ENCODE peak calls at places on chromosomes 11 and 22, in five cellular contexts. I, L, Z, X and T are unnamed samples.

GRCh38 chr11:73308963-73309960 is 1.2 kb downstream of the ARHGEF17 start:
- DNase-seq in I (peak), L (peak), Z (peak), X (peak), T (peak)

GRCh38 chr22:49208768-49209252 is 618.9 kb downstream of the BRD1 start:
- DNase-seq in I (peak), L (no peak), Z (no peak), X (no peak), T (no peak)

GRCh38 chr11:5197538-5197937 is 2.9 kb downstream of the OR51V1 start:
- DNase-seq in I (no peak), L (no peak), Z (peak), X (no peak), T (peak)

GRCh38 chr11:6992457-6993431 is 27.4 kb downstream of the ZNF214 start:
- DNase-seq in I (no peak), L (no peak), Z (peak), X (no peak), T (peak)

GRCh38 chr11:9123595-9124304 is 32.4 kb upstream of the SCUBE2 start:
- DNase-seq in I (no peak), L (no peak), Z (no peak), X (no peak), T (no peak)

GRCh38 chr11:66981976-66982578 is 7.0 kb downstream of the C11orf86 start:
- DNase-seq in I (peak), L (peak), Z (peak), X (peak), T (peak)

GRCh38 chr22:26949193-26949592 is 291.8 kb downstream of the MIAT start:
- DNase-seq in I (no peak), L (no peak), Z (peak), X (no peak), T (no peak)

GRCh38 chr22:19873138-19873959 is 18.7 kb upstream of the GNB1L start:
- DNase-seq in I (no peak), L (no peak), Z (no peak), X (no peak), T (no peak)

GRCh38 chr11:77191823-77192495 is 63.9 kb downstream of the MYO7A start:
- DNase-seq in I (no peak), L (no peak), Z (peak), X (peak), T (no peak)

GRCh38 chr22:25758316-25758715 is 16.3 kb downstream of the MYO18B start:
- DNase-seq in I (no peak), L (no peak), Z (no peak), X (no peak), T (no peak)

GRCh38 chr11:67356867-67357561 is 3.7 kb upstream of the POLD4 start:
- DNase-seq in I (peak), L (peak), Z (no peak), X (peak), T (peak)

GRCh38 chr22:20783844-20784723 is 10.2 kb downstream of the SERPIND1 start:
- DNase-seq in I (no peak), L (peak), Z (peak), X (peak), T (peak)

GRCh38 chr11:18836415-18836814 is 44.8 kb upstream of the PTPN5 start:
- DNase-seq in I (no peak), L (no peak), Z (no peak), X (no peak), T (no peak)

GRCh38 chr22:44366372-44367310 is 53.9 kb upstream of the SHISAL1 start:
- DNase-seq in I (no peak), L (peak), Z (no peak), X (no peak), T (no peak)

GRCh38 chr22:44368611-44369010 is 55.9 kb upstream of the SHISAL1 start:
- DNase-seq in I (no peak), L (no peak), Z (no peak), X (no peak), T (no peak)

GRCh38 chr22:44369916-44370804 is 57.4 kb upstream of the SHISAL1 start:
- DNase-seq in I (peak), L (no peak), Z (no peak), X (no peak), T (no peak)

GRCh38 chr22:44371741-44372525 is 59.2 kb upstream of the SHISAL1 start:
- DNase-seq in I (peak), L (no peak), Z (no peak), X (no peak), T (no peak)

DNA sequence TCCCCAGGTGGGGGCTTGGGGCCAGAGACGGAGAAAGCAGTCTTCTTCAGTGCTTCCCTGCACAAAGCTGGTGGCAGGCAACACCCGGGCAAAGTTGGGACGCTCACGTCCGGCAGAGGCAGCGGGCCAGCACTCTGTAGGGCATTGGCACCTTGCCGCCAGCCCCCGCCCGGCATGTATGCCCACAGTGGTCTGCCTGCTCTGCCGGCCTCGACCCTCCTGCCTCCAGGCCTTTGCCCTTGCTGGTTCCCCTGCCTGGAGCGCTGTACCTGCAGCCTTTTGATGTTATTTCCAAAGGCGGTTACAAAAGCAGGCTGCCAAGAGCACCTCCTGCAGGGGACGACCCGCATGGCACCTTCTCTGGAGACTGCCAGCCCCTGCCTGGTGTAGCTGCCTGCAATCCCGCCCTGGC is 56.5 kb upstream of the SHISAL1 start:
- DNase-seq in I (peak), L (no peak), Z (no peak), X (no peak), T (no peak)
- TF ChIP-seq CTCF in I (no peak), L (peak), Z (peak), X (no peak), T (peak)

DNA sequence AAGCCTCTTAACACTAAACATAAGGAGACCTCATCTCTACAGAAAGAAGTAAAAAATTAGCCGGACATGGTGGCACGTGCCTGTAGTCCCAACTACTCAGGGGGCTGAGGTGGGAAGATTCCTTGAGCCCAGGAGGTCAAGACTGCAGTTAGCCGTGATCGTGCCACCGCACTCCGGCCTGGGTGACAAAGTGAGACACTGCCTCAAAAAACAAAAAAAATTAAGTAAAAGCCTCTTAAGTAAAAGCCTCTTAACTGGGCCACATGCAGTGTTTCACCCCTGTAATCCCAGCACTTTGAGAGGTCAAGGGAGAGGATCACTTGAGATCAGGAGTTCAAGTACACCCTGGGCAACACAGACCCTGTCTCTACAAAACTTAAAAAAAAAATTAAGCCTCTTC is 25.7 kb downstream of the CELF1 start:
- DNase-seq in I (no peak), L (no peak), Z (no peak), X (no peak), T (no peak)
- H3K27ac ChIP-seq in I (no peak), L (no peak), Z (no peak), X (no peak), T (no peak)

DNA sequence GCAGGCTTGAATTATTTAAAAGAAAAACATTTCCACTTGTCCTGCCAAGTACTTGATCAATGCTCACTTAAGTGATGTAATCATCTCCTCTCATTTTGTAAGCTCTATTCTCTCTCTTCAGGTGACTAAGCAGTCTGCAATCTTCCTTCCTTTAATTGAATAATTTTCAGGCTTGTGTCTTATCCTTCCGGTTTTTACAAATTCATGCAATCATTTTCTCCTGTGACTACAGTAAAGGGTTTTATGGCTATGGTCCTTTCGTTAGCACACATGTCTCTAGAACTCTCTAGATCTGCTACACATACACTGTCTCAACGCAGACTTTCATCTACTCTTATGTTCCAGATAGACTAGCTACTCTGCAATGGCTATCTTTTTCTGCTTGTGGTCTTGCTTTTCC is 12.5 kb upstream of the UPB1 start:
- DNase-seq in I (no peak), L (no peak), Z (no peak), X (no peak), T (no peak)
- H3K4me3 ChIP-seq in I (no peak), L (no peak), Z (no peak), X (no peak), T (no peak)

GRCh38 chr11:27528711-27529110 is 22.1 kb upstream of the LIN7C start:
- DNase-seq in I (no peak), L (no peak), Z (no peak), X (no peak), T (no peak)

GRCh38 chr11:27518522-27518921 is 12.0 kb upstream of the LIN7C start:
- DNase-seq in I (no peak), L (no peak), Z (no peak), X (no peak), T (no peak)

GRCh38 chr11:27520226-27520625 is 13.7 kb upstream of the LIN7C start:
- DNase-seq in I (no peak), L (no peak), Z (no peak), X (no peak), T (no peak)

GRCh38 chr11:27525824-27526516 is 19.4 kb upstream of the LIN7C start:
- DNase-seq in I (peak), L (peak), Z (no peak), X (no peak), T (no peak)

DNA sequence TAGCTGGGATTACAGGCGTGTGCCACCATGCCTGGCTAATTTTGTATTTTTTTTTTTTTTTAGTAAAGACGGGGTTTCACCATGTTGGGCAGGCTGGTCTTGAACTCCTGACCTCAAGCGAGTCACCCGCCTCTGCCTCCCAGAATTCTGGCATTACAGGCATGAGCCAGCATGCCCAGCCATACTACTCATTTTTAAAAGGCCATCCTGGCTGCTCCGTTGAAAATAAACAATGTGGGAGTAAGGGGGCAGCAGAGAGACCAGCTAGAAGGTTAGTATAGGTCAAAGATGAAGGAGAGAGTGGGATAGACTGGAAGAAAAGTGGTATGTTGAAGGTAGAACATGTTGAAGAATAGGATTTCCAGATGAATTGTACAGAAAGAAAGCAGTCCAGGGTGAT is 17.6 kb upstream of the LIN7C start:
- DNase-seq in I (no peak), L (no peak), Z (peak), X (no peak), T (no peak)
- TF ChIP-seq CTCF in I (peak), L (peak), Z (peak), X (no peak), T (peak)

GRCh38 chr11:46243796-46244109 is 33.7 kb upstream of the CREB3L1 start:
- DNase-seq in I (no peak), L (no peak), Z (no peak), X (no peak), T (no peak)
- H3K27ac ChIP-seq in I (peak), L (peak), Z (peak), X (peak), T (peak)